ENCODE peak calls at places on chromosomes 3 and 15, in six cellular contexts. K, S, L, W, I and J are unnamed samples.

GRCh38 chr3:184343200-184343876 is 5.9 kb downstream of the FAM131A start:
- DNase-seq in K (no peak), S (no peak), L (no peak), W (no peak), I (no peak), J (no peak)

GRCh38 chr3:115512565-115513410 is 110.5 kb upstream of the GAP43 start:
- DNase-seq in K (no peak), S (peak; percentile 79), L (no peak), W (peak; percentile 58), I (no peak), J (peak; percentile 93)

GRCh38 chr3:194485876-194486539 is 794 bp downstream of the ATP13A3 start:
- DNase-seq in K (no peak), S (peak; percentile 43), L (no peak), W (peak; percentile 39), I (peak; percentile 51), J (peak; percentile 68)

GRCh38 chr3:77709158-77709557 is 669.3 kb downstream of the ROBO2 start:
- DNase-seq in K (no peak), S (no peak), L (no peak), W (no peak), I (no peak), J (no peak)

GRCh38 chr3:196080997-196081833 is 675 bp downstream of the TFRC start:
- DNase-seq in K (peak; percentile 19), S (peak; percentile 74), L (no peak), W (peak; percentile 84), I (peak; percentile 51), J (peak; percentile 82)

GRCh38 chr3:176513604-176514003 is 683.7 kb downstream of the TBL1XR1 start:
- DNase-seq in K (no peak), S (no peak), L (no peak), W (no peak), I (no peak), J (peak; percentile 63)

GRCh38 chr3:79767953-79768282 is at the start of gene ROBO1:
- DNase-seq in K (no peak), S (peak; percentile 32), L (no peak), W (no peak), I (no peak), J (no peak)

GRCh38 chr3:171781711-171782127 is 28.6 kb downstream of the PLD1 start:
- DNase-seq in K (no peak), S (no peak), L (no peak), W (no peak), I (no peak), J (no peak)

GRCh38 chr15:42932833-42933515 is 12.4 kb upstream of the TTBK2 start:
- DNase-seq in K (no peak), S (no peak), L (no peak), W (no peak), I (no peak), J (no peak)

GRCh38 chr15:58758141-58758540 is 8.6 kb upstream of the ADAM10 start:
- DNase-seq in K (no peak), S (no peak), L (no peak), W (no peak), I (no peak), J (no peak)

GRCh38 chr3:172391592-172392302 is 56.5 kb downstream of the GHSR start:
- DNase-seq in K (no peak), S (no peak), L (no peak), W (no peak), I (no peak), J (no peak)

GRCh38 chr3:16286161-16286560 is 21.1 kb downstream of the OXNAD1 start:
- DNase-seq in K (no peak), S (no peak), L (no peak), W (no peak), I (peak; percentile 65), J (no peak)

GRCh38 chr3:21377366-21377765 is 373.6 kb downstream of the ZNF385D start:
- DNase-seq in K (no peak), S (no peak), L (no peak), W (no peak), I (no peak), J (no peak)

GRCh38 chr15:89628791-89629715 is 26.2 kb downstream of the KIF7 start:
- DNase-seq in K (no peak), S (no peak), L (no peak), W (no peak), I (no peak), J (peak; percentile 37)

GRCh38 chr3:88534534-88534933 is 384.8 kb downstream of the C3orf38 start:
- DNase-seq in K (no peak), S (no peak), L (no peak), W (no peak), I (no peak), J (no peak)

GRCh38 chr15:42194502-42194901 is 13.6 kb downstream of the VPS39 start:
- DNase-seq in K (no peak), S (no peak), L (no peak), W (no peak), I (no peak), J (no peak)

GRCh38 chr3:184496933-184497332 is 64.7 kb upstream of the EPHB3 start:
- DNase-seq in K (no peak), S (no peak), L (no peak), W (no peak), I (no peak), J (no peak)

GRCh38 chr15:47374222-47374621 is 343.1 kb upstream of the SEMA6D start:
- DNase-seq in K (no peak), S (no peak), L (no peak), W (peak; percentile 10), I (no peak), J (peak; percentile 69)
- TF ChIP-seq CTCF in K (no peak), S (no peak), L (no peak), W (no peak), I (no peak), J (peak; percentile 79)

GRCh38 chr3:22922317-22922716 is 280.8 kb upstream of the UBE2E2 start:
- DNase-seq in K (no peak), S (no peak), L (no peak), W (no peak), I (no peak), J (no peak)
- TF ChIP-seq CTCF in K (peak; percentile 12), S (peak; percentile 39), L (peak; percentile 8), W (no peak), I (no peak), J (peak; percentile 71)

DNA sequence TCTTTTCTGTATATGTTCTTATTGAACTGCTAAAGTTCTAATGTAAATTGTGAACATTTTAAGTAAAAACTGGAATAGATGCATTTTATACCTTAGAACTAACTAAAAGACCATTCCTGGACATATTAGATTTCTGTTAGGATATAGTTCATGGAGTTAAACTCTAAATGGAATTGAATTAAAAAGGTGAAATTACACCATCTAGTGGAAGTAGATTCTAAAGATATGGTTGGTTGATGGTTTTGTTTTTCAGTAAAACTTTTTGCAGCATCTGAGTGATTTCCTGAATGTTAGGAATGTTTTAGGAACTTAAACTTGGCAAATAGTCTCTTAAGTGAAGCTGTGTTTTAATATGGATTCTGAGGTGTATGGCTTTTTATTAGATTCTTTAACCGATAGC is 96.8 kb downstream of the SLMAP start:
- DNase-seq in K (no peak), S (no peak), L (no peak), W (no peak), I (no peak), J (no peak)
- TF ChIP-seq CTCF in K (no peak), S (no peak), L (peak; percentile 25), W (no peak), I (no peak), J (peak; percentile 59)

DNA sequence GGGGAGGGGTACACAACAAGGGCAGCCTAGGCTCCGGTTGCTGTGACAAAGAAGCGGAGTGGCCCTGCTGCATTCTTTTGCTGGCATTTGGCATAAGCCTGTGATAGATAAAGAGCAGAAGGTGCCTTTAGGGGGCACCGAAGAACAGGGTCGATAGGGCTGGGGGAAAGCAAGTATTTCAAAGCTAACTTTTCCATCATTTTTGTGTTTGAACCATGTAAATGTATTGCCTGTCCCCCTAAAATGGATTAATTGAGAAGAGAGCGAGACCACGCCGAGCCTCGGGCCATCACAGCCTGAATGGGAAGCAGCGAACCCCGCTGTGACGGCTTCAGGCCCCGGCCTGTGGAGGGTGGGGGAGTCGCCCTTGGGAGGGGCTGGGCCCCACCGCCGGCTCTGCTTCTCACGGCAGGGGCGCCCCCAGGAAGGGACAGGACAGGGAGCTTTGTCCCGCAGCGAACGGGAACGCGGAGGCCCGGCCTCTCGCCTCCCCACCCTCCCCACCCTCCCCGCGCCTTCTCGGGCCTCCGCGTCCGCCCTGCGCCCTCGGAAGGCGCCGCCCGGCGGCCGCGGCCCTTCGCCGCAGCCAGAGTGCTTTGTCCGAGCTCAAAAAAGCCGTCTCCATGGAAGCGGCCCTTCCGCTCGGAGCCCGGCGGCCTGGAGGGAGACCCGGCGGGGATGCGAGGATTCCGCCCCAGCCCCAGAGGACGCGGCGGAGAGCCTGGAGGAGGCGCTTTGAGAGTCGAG is 32.4 kb upstream of the ALDH1L1 start:
- DNase-seq in K (no peak), S (peak; percentile 66), L (no peak), W (peak; percentile 68), I (no peak), J (peak; percentile 92)
- TF ChIP-seq CTCF in K (no peak), S (peak; percentile 54), L (peak; percentile 22), W (peak; percentile 50), I (no peak), J (peak; percentile 74)

GRCh38 chr3:133821767-133822638 is 16.4 kb downstream of the SRPRB start:
- DNase-seq in K (peak; percentile 60), S (peak; percentile 42), L (peak; percentile 55), W (peak; percentile 94), I (no peak), J (peak; percentile 75)
- TF ChIP-seq CTCF in K (no peak), S (no peak), L (peak; percentile 29), W (no peak), I (no peak), J (peak; percentile 63)

GRCh38 chr3:96779810-96780209 is 34.6 kb upstream of the EPHA6 start:
- DNase-seq in K (no peak), S (no peak), L (no peak), W (no peak), I (no peak), J (peak; percentile 69)
- TF ChIP-seq CTCF in K (no peak), S (no peak), L (no peak), W (no peak), I (no peak), J (peak; percentile 69)